ENCODE peak calls at places on chromosomes 12 and 14, in four cellular contexts. X is IMR-90, S is breast epithelium, V is stomach. N is an unnamed sample.

GRCh38 chr14:26199599-26200370 is 398.0 kb downstream of the NOVA1 start:
- DNase-seq in X (no peak), S (no peak), V (no peak), N (no peak)

GRCh38 chr14:99938376-99938775 is 126.8 kb upstream of the EVL start:
- DNase-seq in X (no peak), S (no peak), V (no peak), N (no peak)

GRCh38 chr12:104220931-104221330 is 5.4 kb downstream of the TXNRD1 start:
- DNase-seq in X (no peak), S (no peak), V (no peak), N (no peak)

GRCh38 chr12:132438139-132438700 is 51.7 kb upstream of the FBRSL1 start:
- DNase-seq in X (no peak), S (no peak), V (no peak), N (no peak)

GRCh38 chr14:75549169-75549568 is 26.9 kb downstream of the BATF start:
- DNase-seq in X (no peak), S (no peak), V (no peak), N (no peak)

GRCh38 chr14:99277534-99277933 is 5.5 kb upstream of the BCL11B start:
- DNase-seq in X (no peak), S (no peak), V (no peak), N (no peak)

GRCh38 chr12:106139422-106140141 is 828 bp upstream of the NUAK1 start:
- DNase-seq in X (peak; percentile 66), S (peak; percentile 64), V (peak; percentile 79), N (no peak)

GRCh38 chr14:94041551-94042346 is 15.6 kb downstream of the OTUB2 start:
- DNase-seq in X (peak; percentile 78), S (no peak), V (peak; percentile 54), N (no peak)

GRCh38 chr12:100995201-100995600 is 200.6 kb downstream of the ANO4 start:
- DNase-seq in X (peak; percentile 50), S (no peak), V (no peak), N (no peak)

GRCh38 chr12:21438643-21439042 is 1.2 kb downstream of the PYROXD1 start:
- DNase-seq in X (peak; percentile 12), S (no peak), V (no peak), N (no peak)

GRCh38 chr14:92513966-92514843 is 624 bp downstream of the RIN3 start:
- DNase-seq in X (peak; percentile 22), S (no peak), V (no peak), N (no peak)

GRCh38 chr12:98421336-98421735 is 94.1 kb upstream of the TMPO start:
- DNase-seq in X (no peak), S (no peak), V (no peak), N (no peak)

GRCh38 chr14:51563560-51563959 is 88.2 kb upstream of the FRMD6 start:
- DNase-seq in X (peak; percentile 74), S (no peak), V (no peak), N (no peak)

GRCh38 chr12:110957652-110958051 is 37.3 kb upstream of the MYL2 start:
- DNase-seq in X (no peak), S (no peak), V (no peak), N (no peak)

GRCh38 chr14:21234112-21234511 is 35.1 kb downstream of the HNRNPC start:
- DNase-seq in X (no peak), S (no peak), V (no peak), N (no peak)

GRCh38 chr14:93059917-93060545 is 55.7 kb downstream of the ITPK1 start:
- DNase-seq in X (no peak), S (no peak), V (no peak), N (no peak)

GRCh38 chr12:27592548-27592947 is 68.5 kb downstream of the PPFIBP1 start:
- DNase-seq in X (peak; percentile 76), S (no peak), V (peak; percentile 40), N (no peak)

GRCh38 chr14:99272669-99273024 is 650 bp upstream of the BCL11B start:
- DNase-seq in X (no peak), S (no peak), V (no peak), N (no peak)

GRCh38 chr14:91303091-91303923 is 58.8 kb upstream of the GPR68 start:
- DNase-seq in X (no peak), S (no peak), V (no peak), N (no peak)

GRCh38 chr14:62462996-62463395 is 582.3 kb downstream of the KCNH5 start:
- DNase-seq in X (no peak), S (no peak), V (no peak), N (no peak)

GRCh38 chr14:91361236-91361811 is 56.3 kb downstream of the CCDC88C start:
- DNase-seq in X (peak; percentile 34), S (no peak), V (no peak), N (no peak)

DNA sequence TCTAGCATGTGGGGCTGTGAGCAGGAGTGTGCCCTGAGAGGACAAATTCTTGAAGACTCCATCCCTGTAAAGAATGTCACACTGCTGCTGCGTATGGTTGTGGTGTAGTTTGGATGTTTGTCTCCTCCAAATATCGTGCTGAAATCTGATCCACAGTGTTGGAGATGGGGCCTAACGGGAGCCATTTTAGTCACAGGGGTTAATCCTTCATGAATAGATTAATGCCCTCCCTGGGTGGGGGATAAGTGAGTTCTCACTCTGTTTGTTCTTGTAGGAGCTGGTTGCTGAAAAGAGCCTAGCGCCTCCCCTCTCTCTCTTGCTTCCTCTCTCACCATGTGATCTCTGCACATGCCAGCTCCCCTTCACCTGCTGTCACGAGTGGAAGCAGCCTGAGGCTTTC is 94.5 kb upstream of the VASH1 start:
- DNase-seq in X (no peak), S (no peak), V (no peak), N (no peak)
- H3K27me3 ChIP-seq in X (no peaks in the 10 kb centered on the region), S (no peaks in the 10 kb centered on the region), V (no peaks in the 10 kb centered on the region), N (no peaks in the 10 kb centered on the region)

DNA sequence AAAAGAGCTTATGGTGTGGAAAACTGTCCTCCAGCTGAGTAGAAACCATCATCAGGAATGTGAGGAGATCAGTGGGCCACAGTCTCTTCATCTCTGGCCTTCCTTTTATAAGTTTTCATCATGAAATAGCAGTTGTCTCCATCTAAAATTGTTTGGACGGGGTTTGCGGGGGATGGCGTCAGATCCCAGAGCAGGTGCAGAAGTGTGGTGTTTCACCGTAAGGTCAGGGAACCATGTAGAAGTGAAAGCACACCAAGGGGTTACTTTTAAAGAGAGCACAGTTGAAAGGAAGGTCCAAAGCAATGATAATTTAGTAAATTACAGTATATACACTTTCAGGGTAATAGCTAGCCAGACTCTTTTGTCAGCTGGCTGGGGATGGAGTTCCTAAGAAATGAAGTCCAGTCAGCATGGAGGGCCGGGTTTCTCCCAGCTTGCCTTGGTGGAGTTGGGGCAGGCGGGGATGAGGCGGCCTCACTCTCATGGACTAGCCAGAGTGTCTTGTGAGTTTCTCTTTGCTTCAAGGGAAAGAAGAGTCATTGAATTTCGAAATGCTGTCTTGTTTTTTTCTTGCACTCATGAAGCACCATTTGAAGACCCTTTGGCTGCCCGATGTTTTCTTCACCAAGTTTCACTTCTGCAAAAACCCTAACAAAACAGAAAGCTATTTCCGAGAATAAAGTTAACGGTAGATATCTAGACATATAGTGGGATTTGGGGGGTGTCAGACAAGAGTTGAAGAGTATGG is 100.6 kb downstream of the ETV6 start:
- DNase-seq in X (no peak), S (no peak), V (no peak), N (no peak)
- H3K4me3 ChIP-seq in X (no peak overlapping the region), S (no peak overlapping the region), V (no peak overlapping the region), N (no peak overlapping the region)

GRCh38 chr12:47074757-47075156 is 4.7 kb upstream of the PCED1B start:
- DNase-seq in X (no peak), S (no peak), V (no peak), N (no peak)

GRCh38 chr12:47073951-47074350 is 5.5 kb upstream of the PCED1B start:
- DNase-seq in X (no peak), S (no peak), V (no peak), N (no peak)

GRCh38 chr12:47067778-47068431 is 11.5 kb upstream of the PCED1B start:
- DNase-seq in X (no peak), S (no peak), V (no peak), N (no peak)

GRCh38 chr12:47068539-47068938 is 10.9 kb upstream of the PCED1B start:
- DNase-seq in X (no peak), S (no peak), V (no peak), N (no peak)

DNA sequence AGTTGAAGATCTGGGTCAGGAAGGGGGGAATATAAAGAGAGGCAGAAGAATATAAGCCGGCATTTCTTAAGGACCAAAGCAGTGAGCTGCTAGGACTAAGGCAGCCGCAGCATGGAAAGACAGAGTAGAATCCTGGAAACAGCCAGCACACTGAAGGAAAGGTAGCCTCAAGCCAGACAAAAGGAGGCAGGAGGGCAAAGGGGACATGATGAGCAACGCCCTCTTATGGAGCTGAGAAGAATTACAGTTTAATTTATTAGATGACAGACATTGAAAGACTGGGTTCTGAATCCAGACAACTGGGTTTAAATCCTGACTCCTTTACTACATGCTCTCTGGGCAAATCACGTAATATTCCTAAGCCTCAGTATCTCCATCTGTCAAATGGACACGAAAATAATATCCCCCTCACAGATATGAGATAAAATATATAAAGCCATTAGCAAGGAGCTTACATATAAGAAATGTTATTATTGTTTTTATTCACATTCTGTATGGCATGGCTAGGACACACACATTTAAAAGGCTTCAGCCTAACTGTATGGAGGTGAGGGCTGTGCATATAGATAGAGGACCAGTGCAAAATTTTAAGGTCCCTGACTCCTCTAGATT is 8.1 kb upstream of the PCED1B start:
- DNase-seq in X (no peak), S (no peak), V (no peak), N (no peak)
- TF ChIP-seq CTCF in X (peak; percentile 36), S (no peak), V (no peak), N (peak; percentile 32)

DNA sequence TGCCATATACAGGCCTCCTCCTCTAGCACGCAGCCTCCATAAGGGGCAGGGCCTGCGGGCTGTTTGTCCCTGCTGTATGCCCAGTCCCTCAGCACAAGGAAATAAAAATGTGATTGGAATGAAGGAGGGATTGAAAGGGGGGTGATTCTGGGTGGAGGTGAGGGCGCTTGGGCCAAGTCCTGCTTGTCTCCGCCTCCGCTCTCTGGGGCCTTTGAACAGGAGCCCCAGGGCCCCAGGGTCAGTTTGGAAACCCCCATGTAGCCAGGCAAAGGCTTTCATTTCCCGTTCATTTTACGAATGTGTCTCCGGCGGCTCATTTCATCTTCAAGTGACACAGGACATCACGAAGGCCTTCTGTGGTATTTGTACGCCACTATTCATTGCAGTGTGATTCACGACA is 4.5 kb upstream of the CACNA2D4 start:
- DNase-seq in X (no peak), S (no peak), V (peak; percentile 11), N (no peak)
- H3K27me3 ChIP-seq in X (peaks cover 67% of the 10 kb centered on the region), S (no peaks in the 10 kb centered on the region), V (peaks cover 10% of the 10 kb centered on the region), N (no peaks in the 10 kb centered on the region)

GRCh38 chr12:127280393-127281275 is 986.3 kb upstream of the TMEM132C start:
- DNase-seq in X (no peak), S (no peak), V (peak; percentile 72), N (no peak)
- H3K4me3 ChIP-seq in X (no peak overlapping the region), S (no peak overlapping the region), V (no peak overlapping the region), N (no peak overlapping the region)

DNA sequence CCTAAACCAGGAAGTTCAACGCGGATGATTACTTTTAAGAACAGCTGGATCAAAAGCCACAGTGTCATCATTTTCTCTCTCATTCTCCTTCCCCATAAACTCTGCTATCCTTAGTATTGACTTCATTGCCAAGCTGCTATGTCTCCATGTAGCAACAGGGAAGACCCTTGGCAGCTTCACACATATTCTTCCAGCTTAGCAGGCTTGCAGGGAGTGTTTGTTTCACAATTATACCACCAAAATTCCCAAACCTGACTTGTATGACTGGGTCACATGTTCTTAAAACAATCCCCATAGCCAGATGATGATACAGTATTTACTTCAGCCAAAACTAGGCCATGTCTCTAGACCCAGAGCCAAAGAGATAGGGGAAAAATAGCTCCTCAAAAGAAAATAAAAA is 235.4 kb downstream of the PAWR start:
- DNase-seq in X (peak; percentile 22), S (no peak), V (no peak), N (no peak)
- TF ChIP-seq CTCF in X (no peak), S (no peak), V (no peak), N (no peak)